ENCODE peak calls at places on chromosomes 2 and 18, in five cellular contexts. U, J, L, M and W are unnamed samples.

GRCh38 chr2:79981316-79981715 is 323.2 kb downstream of the LRRTM1 start:
- DNase-seq in M (no peak), J (no peak), U (no peak), L (no peak), W (no peak)

GRCh38 chr18:48955528-48956261 is 4.9 kb upstream of the SMAD7 start:
- DNase-seq in M (no peak), L (no peak), U (no peak), J (peak; percentile 72), W (no peak)

GRCh38 chr2:165015052-165015642 is 59.8 kb upstream of the SLC38A11 start:
- DNase-seq in U (peak; percentile 65), J (peak; percentile 76), L (no peak), M (no peak), W (peak; percentile 24)

GRCh38 chr2:26034597-26035067 is 748 bp downstream of the RAB10 start:
- DNase-seq in L (no peak), U (no peak), M (no peak), J (peak; percentile 18), W (no peak)

GRCh38 chr2:230564805-230565779 is 147.6 kb upstream of the CAB39 start:
- DNase-seq in L (no peak), U (no peak), M (no peak), J (peak; percentile 61), W (no peak)

GRCh38 chr2:177352441-177353070 is 40.0 kb upstream of the AGPS start:
- DNase-seq in U (no peak), J (peak; percentile 57), L (no peak), M (no peak), W (no peak)

GRCh38 chr2:150136901-150137300 is 350.6 kb downstream of the RND3 start:
- DNase-seq in M (peak; percentile 55), U (no peak), J (no peak), L (no peak), W (no peak)

GRCh38 chr2:238256594-238257104 is 16.8 kb upstream of the HES6 start:
- DNase-seq in M (peak; percentile 83), L (peak; percentile 77), J (peak; percentile 78), U (peak; percentile 85), W (peak; percentile 67)

GRCh38 chr2:46735108-46735691 is 180.4 kb downstream of the MCFD2 start:
- DNase-seq in L (no peak), J (no peak), M (no peak), U (no peak), W (no peak)

GRCh38 chr2:74942263-74942662 is 16.2 kb upstream of the POLE4 start:
- DNase-seq in U (no peak), M (no peak), J (no peak), L (no peak), W (no peak)

GRCh38 chr2:164898475-164898874 is 56.9 kb downstream of the SLC38A11 start:
- DNase-seq in U (no peak), L (no peak), J (peak; percentile 75), M (no peak), W (no peak)

GRCh38 chr2:149540138-149540537 is 47.4 kb downstream of the MMADHC start:
- DNase-seq in M (no peak), U (no peak), J (no peak), L (no peak), W (no peak)

GRCh38 chr18:80196528-80197320 is 50.6 kb downstream of the PARD6G start:
- DNase-seq in L (no peak), U (peak; percentile 32), J (peak; percentile 42), M (no peak), W (no peak)

GRCh38 chr2:17643031-17643615 is 102.6 kb downstream of the VSNL1 start:
- DNase-seq in J (peak; percentile 93), U (no peak), M (peak; percentile 69), L (no peak), W (no peak)

GRCh38 chr2:69988086-69988635 is 26.7 kb upstream of the ASPRV1 start:
- DNase-seq in U (no peak), J (no peak), L (no peak), M (no peak), W (no peak)

GRCh38 chr18:23291456-23292205 is 156.3 kb downstream of the CABLES1 start:
- DNase-seq in U (no peak), J (peak; percentile 64), M (no peak), L (peak; percentile 62), W (no peak)

GRCh38 chr2:187266147-187266546 is 181.9 kb downstream of the CALCRL start:
- DNase-seq in M (no peak), U (no peak), J (peak; percentile 15), L (no peak), W (no peak)

GRCh38 chr2:76517238-76517909 is 806.7 kb upstream of the GCFC2 start:
- DNase-seq in J (no peak), M (no peak), U (no peak), L (no peak), W (no peak)

GRCh38 chr2:150587547-150588209 is 100.2 kb upstream of the RND3 start:
- DNase-seq in U (no peak), J (peak; percentile 58), M (no peak), L (no peak), W (no peak)

GRCh38 chr18:42901161-42901560 is 214.3 kb downstream of the RIT2 start:
- DNase-seq in J (no peak), M (no peak), L (no peak), U (no peak), W (no peak)

GRCh38 chr2:181573140-181573736 is 83.7 kb downstream of the CERKL start:
- DNase-seq in J (peak; percentile 60), U (peak; percentile 17), L (no peak), M (no peak), W (no peak)

GRCh38 chr18:80023173-80023572 is 11.1 kb upstream of the RBFA start:
- DNase-seq in J (no peak), M (no peak), U (no peak), L (no peak), W (no peak)

GRCh38 chr2:179556425-179556824 is 291.8 kb upstream of the SESTD1 start:
- DNase-seq in M (no peak), L (no peak), U (no peak), J (no peak), W (no peak)

GRCh38 chr2:119387381-119388129 is 20.8 kb downstream of the DBI start:
- DNase-seq in J (peak; percentile 94), L (peak; percentile 86), U (no peak), M (no peak), W (no peak)

GRCh38 chr2:25340340-25340886 is 1.3 kb downstream of the DNMT3A start:
- DNase-seq in M (no peak), L (no peak), U (no peak), J (peak; percentile 30), W (no peak)

GRCh38 chr2:189654641-189655040 is 6.6 kb upstream of the ASNSD1 start:
- DNase-seq in L (no peak), J (no peak), M (no peak), U (no peak), W (no peak)

GRCh38 chr2:112725545-112726457 is 5.0 kb downstream of the NT5DC4 start:
- DNase-seq in M (peak; percentile 70), J (no peak), L (no peak), U (no peak), W (no peak)

GRCh38 chr2:235623052-235623451 is 129.2 kb downstream of the AGAP1 start:
- DNase-seq in U (no peak), J (no peak), M (no peak), L (no peak), W (no peak)

GRCh38 chr2:121804340-121804739 is 48.9 kb downstream of the TSN start:
- DNase-seq in L (no peak), U (no peak), J (peak; percentile 32), M (no peak), W (no peak)

GRCh38 chr2:27855476-27855875 is 34.7 kb downstream of the RBKS start:
- DNase-seq in L (no peak), J (peak; percentile 29), U (no peak), M (peak; percentile 38), W (no peak)

GRCh38 chr2:224319756-224320155 is 82.2 kb downstream of the FAM124B start:
- DNase-seq in U (no peak), J (no peak), M (no peak), L (no peak), W (no peak)

GRCh38 chr18:36708366-36708765 is 120.4 kb downstream of the TPGS2 start:
- DNase-seq in M (no peak), J (no peak), U (no peak), L (no peak), W (no peak)

GRCh38 chr2:16071039-16071864 is 130.9 kb downstream of the MYCN start:
- DNase-seq in M (no peak), U (no peak), L (no peak), J (no peak), W (no peak)
- H3K9me3 ChIP-seq in M (no peaks in the 10 kb centered on the region), U (no peaks in the 10 kb centered on the region), L (no peaks in the 10 kb centered on the region), J (no peaks in the 10 kb centered on the region), W (no peaks in the 10 kb centered on the region)

GRCh38 chr2:73532381-73532780 is 109.8 kb downstream of the NAT8 start:
- DNase-seq in L (no peak), J (no peak), U (no peak), M (no peak), W (no peak)

DNA sequence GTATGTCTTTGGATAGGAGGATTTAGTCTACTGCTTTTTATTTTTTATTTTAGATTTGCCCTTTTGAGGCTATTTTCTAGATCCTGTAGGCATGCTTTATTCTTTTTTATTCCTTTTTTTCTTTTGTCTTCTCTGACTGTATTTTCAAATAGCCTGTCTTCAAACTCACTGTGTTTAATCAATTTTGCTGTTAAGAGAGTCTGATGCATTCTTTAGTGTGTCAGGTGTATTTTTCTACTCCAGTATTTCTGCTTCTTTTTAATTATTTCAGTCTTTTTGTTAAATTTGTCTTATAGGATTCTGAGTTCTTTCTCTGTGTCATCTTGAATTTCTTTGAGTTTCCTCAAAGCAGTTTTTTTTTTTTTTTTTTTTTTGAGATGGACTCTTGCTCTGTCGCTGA is 113.5 kb downstream of the NAT8 start:
- DNase-seq in J (no peak), U (no peak), M (no peak), L (no peak), W (no peak)
- H3K9me3 ChIP-seq in J (no peaks in the 10 kb centered on the region), U (peaks cover 7% of the 10 kb centered on the region), M (no peaks in the 10 kb centered on the region), L (peaks cover 11% of the 10 kb centered on the region), W (peaks cover 2% of the 10 kb centered on the region)

DNA sequence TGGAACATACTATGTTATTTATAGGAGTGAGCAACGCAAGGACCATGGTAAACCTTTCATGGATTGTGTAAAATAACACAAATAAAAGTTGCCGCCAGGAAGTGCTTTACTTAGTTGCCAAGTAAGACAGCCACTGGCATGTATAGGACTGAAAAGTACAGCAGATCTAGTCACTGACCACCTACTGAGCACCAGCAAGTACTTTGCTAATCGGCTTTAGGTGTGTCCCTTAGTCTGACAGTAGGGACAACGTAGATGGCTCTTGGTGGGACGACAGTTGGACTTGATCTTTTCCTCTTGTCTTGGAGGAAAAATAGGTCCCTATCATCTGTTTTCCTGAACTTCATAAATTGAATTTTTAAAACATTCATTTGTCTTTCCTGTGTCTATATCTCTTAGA is 13.6 kb upstream of the CXXC1 start:
- DNase-seq in U (no peak), L (no peak), J (no peak), M (no peak), W (no peak)
- H3K9me3 ChIP-seq in U (no peaks in the 10 kb centered on the region), L (no peaks in the 10 kb centered on the region), J (no peaks in the 10 kb centered on the region), M (no peaks in the 10 kb centered on the region), W (no peaks in the 10 kb centered on the region)

GRCh38 chr18:78579449-78579848 is 400.2 kb upstream of the SALL3 start:
- DNase-seq in L (no peak), J (no peak), U (no peak), M (no peak), W (no peak)

GRCh38 chr18:78582131-78582789 is 397.4 kb upstream of the SALL3 start:
- DNase-seq in M (no peak), U (no peak), L (no peak), J (no peak), W (no peak)

GRCh38 chr18:78580835-78581339 is 398.7 kb upstream of the SALL3 start:
- DNase-seq in M (no peak), L (no peak), J (no peak), U (no peak), W (no peak)

GRCh38 chr18:78576967-78577366 is 402.7 kb upstream of the SALL3 start:
- DNase-seq in U (no peak), J (no peak), M (no peak), L (no peak), W (no peak)

GRCh38 chr18:78579854-78580577 is 399.6 kb upstream of the SALL3 start:
- DNase-seq in U (no peak), M (no peak), L (no peak), J (no peak), W (no peak)
- H3K9me3 ChIP-seq in U (no peaks in the 10 kb centered on the region), M (peaks cover 7% of the 10 kb centered on the region), L (no peaks in the 10 kb centered on the region), J (no peaks in the 10 kb centered on the region), W (no peaks in the 10 kb centered on the region)